ENCODE peak calls at places on chromosomes 2 and 18, in seven cellular contexts. K is CD8-positive, alpha-beta T cell; I is neuronal stem cell; U is colonic mucosa; L is AG04450; G is ovary; C is body of pancreas. Y is an unnamed sample.
A peak's percentile ranks its signal among the peaks of the same experiment; 100 is the strongest.

GRCh38 chr2:118857677-118858484 is 10.4 kb upstream of the EN1 start:
- DNase-seq in U (no peak), G (no peak), K (no peak), L (no peak), C (no peak), I (peak; percentile 24), Y (no peak)

GRCh38 chr2:156800065-156800556 is 363.9 kb downstream of the GPD2 start:
- DNase-seq in U (no peak), G (no peak), K (no peak), I (peak; percentile 37), C (no peak), L (no peak), Y (no peak)

GRCh38 chr2:6940820-6941219 is 23.6 kb downstream of the RNF144A start:
- DNase-seq in C (no peak), L (no peak), U (no peak), I (no peak), K (no peak), G (no peak), Y (no peak)

GRCh38 chr2:18585526-18585925 is 3.8 kb downstream of the NT5C1B start:
- DNase-seq in L (no peak), G (no peak), C (no peak), U (no peak), K (no peak), I (no peak), Y (no peak)

GRCh38 chr2:170716851-170717598 is 1.9 kb downstream of the SP5 start:
- DNase-seq in G (no peak), I (peak; percentile 63), C (peak; percentile 29), L (no peak), K (peak; percentile 37), U (peak; percentile 41), Y (peak; percentile 58)

GRCh38 chr2:241375300-241375699 is 19.2 kb downstream of the FARP2 start:
- DNase-seq in C (no peak), U (no peak), L (no peak), K (no peak), G (no peak), I (no peak), Y (no peak)

GRCh38 chr2:9630001-9630749 is 622 bp downstream of the YWHAQ start:
- DNase-seq in L (no peak), I (peak; percentile 89), C (peak; percentile 79), U (peak; percentile 78), K (peak; percentile 70), G (peak; percentile 80), Y (peak; percentile 76)

GRCh38 chr2:96926791-96927190 is 56.9 kb upstream of the SEMA4C start:
- DNase-seq in I (no peak), C (no peak), G (no peak), U (no peak), L (no peak), K (no peak), Y (no peak)

GRCh38 chr2:174873457-174873856 is 109.2 kb upstream of the CHRNA1 start:
- DNase-seq in K (no peak), G (no peak), L (no peak), I (no peak), C (no peak), U (no peak), Y (no peak)

GRCh38 chr2:185221-185620 is 78.6 kb downstream of the SH3YL1 start:
- DNase-seq in L (no peak), C (no peak), I (no peak), U (no peak), G (no peak), K (no peak), Y (no peak)

GRCh38 chr2:222424729-222425671 is 657 bp downstream of the SGPP2 start:
- DNase-seq in L (no peak), G (no peak), C (no peak), I (no peak), U (peak; percentile 52), K (no peak), Y (peak; percentile 46)

GRCh38 chr2:132582360-132582759 is 87.6 kb downstream of the LYPD1 start:
- DNase-seq in K (no peak), U (peak; percentile 7), L (peak; percentile 29), G (no peak), C (peak; percentile 30), I (no peak), Y (peak; percentile 50)
- H3K27ac ChIP-seq in K (no peak overlapping the region), U (no peak overlapping the region), L (no peak overlapping the region), G (no peak overlapping the region), C (peak overlapping the region; percentile 58), I (no peak overlapping the region), Y (no peak overlapping the region)

GRCh38 chr18:61929881-61930640 is 37.3 kb upstream of the RNF152 start:
- DNase-seq in K (no peak), G (no peak), U (no peak), I (no peak), C (no peak), L (no peak), Y (no peak)

GRCh38 chr18:61926532-61926931 is 33.7 kb upstream of the RNF152 start:
- DNase-seq in I (no peak), C (no peak), K (no peak), L (no peak), U (no peak), G (no peak), Y (no peak)

GRCh38 chr18:61935362-61935761 is 42.6 kb upstream of the RNF152 start:
- DNase-seq in K (no peak), I (no peak), U (no peak), C (no peak), G (no peak), L (no peak), Y (no peak)

DNA sequence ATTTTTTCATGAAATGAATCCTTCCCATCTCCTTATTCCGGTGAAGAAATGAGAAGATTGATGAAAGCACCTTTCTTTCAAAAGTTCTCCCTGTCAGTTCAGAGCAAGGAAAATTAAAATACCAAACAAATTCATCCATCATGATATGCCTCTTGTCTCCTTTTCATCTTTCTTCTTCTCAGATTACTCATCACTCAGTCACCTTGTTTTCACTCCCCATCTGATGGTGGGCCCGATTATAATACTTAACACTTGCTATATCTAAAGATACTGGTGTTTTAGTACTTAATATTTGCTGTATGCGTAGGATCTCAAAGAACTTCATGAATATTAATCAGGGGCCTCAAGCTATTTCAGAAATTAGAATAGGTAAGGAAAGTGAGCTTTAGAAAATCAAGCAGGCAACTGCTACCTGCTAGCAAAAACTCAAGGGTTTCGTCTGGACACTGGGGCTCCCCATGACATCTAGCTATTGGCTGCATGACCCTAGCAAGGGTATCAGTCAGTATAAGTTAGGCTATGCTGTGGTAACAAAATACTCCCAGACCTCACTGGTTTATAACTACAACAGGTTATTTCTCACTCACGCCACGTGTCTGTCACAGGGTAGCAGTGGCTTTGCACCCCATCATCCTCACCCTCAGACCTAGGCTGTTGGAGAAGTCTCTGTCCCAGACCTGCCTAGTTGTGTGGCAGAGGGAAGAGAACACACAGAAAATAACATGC is 39.0 kb upstream of the RNF152 start:
- DNase-seq in L (no peak), C (no peak), U (no peak), G (no peak), K (no peak), I (no peak), Y (no peak)
- H3K9me3 ChIP-seq in L (peaks cover 5% of the 10 kb centered on the region), C (no peaks in the 10 kb centered on the region), U (no peaks in the 10 kb centered on the region), G (no peaks in the 10 kb centered on the region), K (no peaks in the 10 kb centered on the region), I (peaks cover 6% of the 10 kb centered on the region), Y (no peaks in the 10 kb centered on the region)

GRCh38 chr2:238320648-238321281 is 447 bp downstream of the TRAF3IP1 start:
- DNase-seq in K (no peak), C (peak; percentile 30), U (no peak), G (peak; percentile 50), I (no peak), L (no peak), Y (no peak)
- H3K27ac ChIP-seq in K (no peak overlapping the region), C (no peak overlapping the region), U (no peak overlapping the region), G (peak overlapping the region; percentile 49), I (no peak overlapping the region), L (no peak overlapping the region), Y (peak overlapping the region; percentile 48)

GRCh38 chr2:77831471-77831870 is 309.3 kb upstream of the LRRTM4 start:
- DNase-seq in L (no peak), U (no peak), K (no peak), C (no peak), I (no peak), G (no peak), Y (no peak)

GRCh38 chr2:77834360-77835002 is 312.3 kb upstream of the LRRTM4 start:
- DNase-seq in C (no peak), U (no peak), L (no peak), G (no peak), I (peak; percentile 11), K (no peak), Y (no peak)

GRCh38 chr2:77831878-77832277 is 309.7 kb upstream of the LRRTM4 start:
- DNase-seq in L (no peak), G (no peak), K (no peak), C (no peak), U (no peak), I (no peak), Y (no peak)

DNA sequence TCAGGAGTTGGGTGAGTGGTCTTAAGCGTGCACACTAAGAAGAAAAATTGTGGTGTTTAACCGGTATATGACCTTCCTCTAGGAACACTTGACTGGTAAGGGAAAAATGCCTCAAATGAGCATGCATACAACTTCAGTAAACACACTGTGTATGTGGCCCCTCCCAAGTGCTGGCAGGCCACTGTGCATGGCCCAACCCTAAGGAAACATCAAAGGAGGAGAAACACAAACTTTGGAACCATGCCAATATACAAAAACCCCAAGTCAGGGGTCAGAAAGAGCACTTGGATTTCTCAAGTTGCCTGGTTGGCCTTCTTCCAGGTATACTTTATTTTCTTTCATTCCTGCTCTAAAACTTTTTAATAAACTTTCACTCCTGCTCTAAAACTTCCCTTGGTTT is 308.9 kb upstream of the LRRTM4 start:
- DNase-seq in I (no peak), K (no peak), C (no peak), U (no peak), G (no peak), L (no peak), Y (no peak)
- H3K9me3 ChIP-seq in I (peaks cover 12% of the 10 kb centered on the region), K (peaks cover 8% of the 10 kb centered on the region), C (no peaks in the 10 kb centered on the region), U (no peaks in the 10 kb centered on the region), G (no peaks in the 10 kb centered on the region), L (peaks cover 15% of the 10 kb centered on the region), Y (no peaks in the 10 kb centered on the region)

GRCh38 chr18:32381761-32382160 is 88.9 kb downstream of the GAREM1 start:
- DNase-seq in K (no peak), G (no peak), U (no peak), L (no peak), I (no peak), C (no peak), Y (no peak)

GRCh38 chr18:32379891-32380290 is 90.8 kb downstream of the GAREM1 start:
- DNase-seq in K (no peak), C (no peak), L (no peak), U (no peak), I (no peak), G (no peak), Y (no peak)

GRCh38 chr18:32380559-32380958 is 90.1 kb downstream of the GAREM1 start:
- DNase-seq in L (no peak), K (no peak), G (no peak), U (no peak), I (no peak), C (no peak), Y (no peak)

GRCh38 chr18:32386466-32386865 is 84.2 kb downstream of the GAREM1 start:
- DNase-seq in G (no peak), U (no peak), I (no peak), C (no peak), K (no peak), L (no peak), Y (no peak)

GRCh38 chr18:32383040-32383819 is 87.5 kb downstream of the GAREM1 start:
- DNase-seq in C (no peak), I (no peak), G (no peak), K (no peak), L (peak; percentile 83), U (no peak), Y (no peak)
- H3K27ac ChIP-seq in C (peak overlapping the region; percentile 81), I (no peak overlapping the region), G (no peak overlapping the region), K (no peak overlapping the region), L (peak overlapping the region; percentile 68), U (peak overlapping the region; percentile 15), Y (no peak overlapping the region)